ENCODE peak calls at places on chromosomes 11 and 22, in four cellular contexts. One of them, this sample, is unnamed.

GRCh38 chr22:35482311-35482710 is 58.3 kb upstream of the RASD2 start:
- DNase-seq in lower leg skin: no peak
- DNase-seq in HT-29: no peak
- DNase-seq in colonic mucosa: no peak
- DNase-seq in this sample: no peak

GRCh38 chr11:3232956-3233355 is 739 bp upstream of the MRGPRE start:
- DNase-seq in HT-29: no peak
- DNase-seq in colonic mucosa: no peak
- DNase-seq in lower leg skin: no peak
- DNase-seq in this sample: no peak

GRCh38 chr11:36151933-36152580 is 137.2 kb downstream of the COMMD9 start:
- DNase-seq in colonic mucosa: no peak
- DNase-seq in HT-29: no peak
- DNase-seq in lower leg skin: no peak
- DNase-seq in this sample: no peak

GRCh38 chr22:30922151-30922611 is 46.4 kb downstream of the MORC2 start:
- DNase-seq in colonic mucosa: peak; percentile 67
- DNase-seq in lower leg skin: peak; percentile 87
- DNase-seq in HT-29: no peak
- DNase-seq in this sample: no peak

GRCh38 chr11:111961389-111962300 is 24.5 kb downstream of the DIXDC1 start:
- DNase-seq in HT-29: no peak
- DNase-seq in lower leg skin: no peak
- DNase-seq in colonic mucosa: no peak
- DNase-seq in this sample: no peak

GRCh38 chr11:10453261-10453660 is 1.8 kb upstream of the AMPD3 start:
- DNase-seq in lower leg skin: no peak
- DNase-seq in HT-29: no peak
- DNase-seq in colonic mucosa: no peak
- DNase-seq in this sample: no peak

GRCh38 chr22:36756031-36756430 is 19.9 kb downstream of the IFT27 start:
- DNase-seq in colonic mucosa: no peak
- DNase-seq in HT-29: no peak
- DNase-seq in lower leg skin: peak; percentile 70
- DNase-seq in this sample: no peak

GRCh38 chr22:44698531-44699421 is 3.2 kb upstream of the PRR5 start:
- DNase-seq in colonic mucosa: no peak
- DNase-seq in HT-29: no peak
- DNase-seq in lower leg skin: peak; percentile 94
- DNase-seq in this sample: peak; percentile 81

GRCh38 chr11:2793781-2794418 is 91.7 kb downstream of the CDKN1C start:
- DNase-seq in lower leg skin: peak; percentile 77
- DNase-seq in colonic mucosa: no peak
- DNase-seq in HT-29: no peak
- DNase-seq in this sample: no peak

GRCh38 chr22:49882519-49883293 is 29.1 kb downstream of the ZBED4 start:
- DNase-seq in lower leg skin: no peak
- DNase-seq in HT-29: no peak
- DNase-seq in colonic mucosa: no peak
- DNase-seq in this sample: no peak

GRCh38 chr11:32464078-32464477 is 28.7 kb upstream of the WT1 start:
- DNase-seq in lower leg skin: no peak
- DNase-seq in colonic mucosa: no peak
- DNase-seq in HT-29: no peak
- DNase-seq in this sample: no peak

GRCh38 chr22:46077669-46078099 is 72.6 kb upstream of the PPARA start:
- DNase-seq in lower leg skin: peak; percentile 86
- DNase-seq in HT-29: no peak
- DNase-seq in colonic mucosa: no peak
- DNase-seq in this sample: no peak

GRCh38 chr11:31387379-31387778 is 17.7 kb downstream of the DNAJC24 start:
- DNase-seq in lower leg skin: no peak
- DNase-seq in HT-29: no peak
- DNase-seq in colonic mucosa: no peak
- DNase-seq in this sample: no peak

GRCh38 chr11:35330156-35330889 is 89.0 kb downstream of the SLC1A2 start:
- DNase-seq in HT-29: no peak
- DNase-seq in lower leg skin: no peak
- DNase-seq in colonic mucosa: no peak
- DNase-seq in this sample: no peak

GRCh38 chr11:64518928-64519327 is 72.1 kb upstream of the SLC22A12 start:
- DNase-seq in HT-29: no peak
- DNase-seq in lower leg skin: no peak
- DNase-seq in colonic mucosa: no peak
- DNase-seq in this sample: no peak

GRCh38 chr22:22598144-22598543 is 39.1 kb upstream of the PRAME start:
- DNase-seq in colonic mucosa: no peak
- DNase-seq in lower leg skin: no peak
- DNase-seq in HT-29: no peak
- DNase-seq in this sample: no peak

GRCh38 chr11:46348986-46349401 is 1.7 kb downstream of the DGKZ start:
- DNase-seq in lower leg skin: no peak
- DNase-seq in HT-29: no peak
- DNase-seq in colonic mucosa: no peak
- DNase-seq in this sample: no peak

This sample was measured in hepatocyte.